ENCODE peak calls at places on chromosomes 16 and 17, in five cellular contexts. E, W, J, Y and A are unnamed samples. For H3K9me3 and H3K4me1, the result is how much of the 10 kb centered on the place peaks cover.

GRCh38 chr17:6456914-6457687 is 12.8 kb downstream of the PIMREG start:
- DNase-seq in J (peak), Y (peak), E (peak), W (peak), A (no peak)

GRCh38 chr17:5191541-5192417 is at the start of gene ZNF594:
- DNase-seq in W (peak), J (peak), E (peak), Y (peak), A (peak)

GRCh38 chr16:83552193-83552592 is 255.6 kb upstream of the HSBP1 start:
- DNase-seq in W (no peak), Y (no peak), E (no peak), J (no peak), A (peak)

GRCh38 chr16:72983728-72984350 is 64.1 kb downstream of the ZFHX3 start:
- DNase-seq in Y (no peak), E (no peak), W (no peak), J (no peak), A (no peak)

GRCh38 chr17:42850964-42851363 is at the start of gene AOC3:
- DNase-seq in J (peak), W (peak), E (no peak), Y (peak), A (peak)

GRCh38 chr17:48439875-48440505 is 10.0 kb upstream of the SKAP1 start:
- DNase-seq in J (no peak), W (no peak), E (no peak), Y (no peak), A (peak)

GRCh38 chr16:89697161-89697615 is 4.3 kb downstream of the SPATA2L start:
- DNase-seq in W (no peak), E (peak), Y (peak), J (peak), A (no peak)

GRCh38 chr16:83701494-83701893 is 106.3 kb upstream of the HSBP1 start:
- DNase-seq in Y (no peak), J (no peak), W (no peak), E (peak), A (peak)

GRCh38 chr17:57913576-57914273 is 41.5 kb downstream of the CUEDC1 start:
- DNase-seq in J (peak), Y (no peak), E (no peak), W (no peak), A (no peak)

GRCh38 chr16:12390644-12391043 is 413.0 kb downstream of the CPPED1 start:
- DNase-seq in J (no peak), Y (no peak), W (no peak), E (no peak), A (no peak)

GRCh38 chr17:45263477-45263860 is 1.6 kb upstream of the SPATA32 start:
- DNase-seq in E (no peak), J (no peak), Y (no peak), W (no peak), A (no peak)

GRCh38 chr16:26396511-26397235 is 670.1 kb upstream of the C16orf82 start:
- DNase-seq in E (no peak), Y (no peak), J (no peak), W (no peak), A (no peak)

GRCh38 chr17:28008526-28008925 is 34.0 kb upstream of the NLK start:
- DNase-seq in E (peak), W (no peak), J (no peak), Y (no peak), A (peak)

GRCh38 chr17:338442-339192 is 14.0 kb downstream of the RPH3AL start:
- DNase-seq in J (peak), E (no peak), W (peak), Y (no peak), A (no peak)

GRCh38 chr17:22514767-22515320 is 822.5 kb downstream of the KCNJ18 start:
- DNase-seq in J (no peak), W (no peak), E (no peak), Y (no peak), A (no peak)

GRCh38 chr17:22514315-22514714 is 822.0 kb downstream of the KCNJ18 start:
- DNase-seq in W (no peak), E (no peak), Y (no peak), J (no peak), A (no peak)

GRCh38 chr17:22516861-22517636 is 824.7 kb downstream of the KCNJ18 start:
- DNase-seq in J (no peak), Y (no peak), E (no peak), W (no peak), A (no peak)

GRCh38 chr17:22517716-22518115 is 825.4 kb downstream of the KCNJ18 start:
- DNase-seq in Y (no peak), J (no peak), E (no peak), W (no peak), A (no peak)

GRCh38 chr17:22515599-22515998 is 823.3 kb downstream of the KCNJ18 start:
- DNase-seq in E (no peak), Y (no peak), W (no peak), J (no peak), A (no peak)
- H3K9me3 ChIP-seq in E (under half), Y (under half), W (under half), J (half or more), A (under half)

GRCh38 chr17:78038748-78039288 is 80.3 kb downstream of the TNRC6C start:
- DNase-seq in W (no peak), J (no peak), E (no peak), Y (no peak), A (no peak)

GRCh38 chr17:78042542-78042941 is 84.0 kb downstream of the TNRC6C start:
- DNase-seq in Y (no peak), J (no peak), E (no peak), W (no peak), A (no peak)

GRCh38 chr17:78039581-78039980 is 81.1 kb downstream of the TNRC6C start:
- DNase-seq in J (no peak), Y (no peak), W (no peak), E (no peak), A (no peak)

GRCh38 chr17:78041401-78042179 is 83.1 kb downstream of the TNRC6C start:
- DNase-seq in J (no peak), Y (no peak), W (no peak), E (no peak), A (no peak)

DNA sequence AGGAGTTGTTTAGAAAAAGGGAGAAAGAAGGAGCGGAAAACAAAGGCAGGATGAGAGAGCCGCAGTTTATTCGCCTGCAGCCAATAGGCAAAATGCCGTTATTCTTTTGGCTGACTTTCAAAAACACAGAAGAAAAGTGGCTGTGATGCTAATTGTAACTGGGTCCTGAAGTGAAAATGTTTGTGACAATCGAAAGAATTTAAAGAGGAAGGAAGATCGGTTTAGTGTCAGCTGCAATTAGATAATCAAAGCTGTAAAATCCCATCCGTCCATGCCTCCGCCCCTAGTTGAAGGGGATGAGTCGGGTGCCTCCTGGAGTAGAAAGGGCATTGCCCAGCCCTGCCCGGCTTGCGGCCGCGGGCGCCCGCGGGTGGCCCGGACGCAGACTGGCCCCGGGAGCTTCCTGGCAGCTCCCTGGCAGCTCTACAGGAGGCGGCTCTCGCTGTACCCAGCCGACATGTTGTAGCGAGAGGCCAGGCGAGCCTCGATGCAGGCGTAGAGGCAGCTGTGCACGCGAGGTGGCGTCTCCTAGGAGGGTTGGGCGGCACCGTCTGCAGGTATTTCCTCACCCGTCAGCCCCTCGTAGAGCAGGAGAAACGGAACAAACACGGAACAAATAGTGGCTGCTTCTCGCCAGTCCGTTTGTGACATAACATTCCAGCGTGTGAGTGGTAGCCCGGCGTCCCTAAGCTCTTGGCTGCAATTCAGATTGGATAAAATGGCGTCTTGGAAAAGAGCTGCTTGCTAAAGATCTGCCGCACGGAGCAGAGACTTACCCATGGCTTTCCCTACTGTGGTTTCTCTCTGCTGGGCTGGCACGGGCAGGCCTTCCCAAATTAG is 82.3 kb downstream of the TNRC6C start:
- DNase-seq in E (peak), J (peak), Y (peak), W (peak), A (peak)
- TF ChIP-seq CTCF in E (no peak), J (no peak), Y (no peak), W (no peak), A (peak)

DNA sequence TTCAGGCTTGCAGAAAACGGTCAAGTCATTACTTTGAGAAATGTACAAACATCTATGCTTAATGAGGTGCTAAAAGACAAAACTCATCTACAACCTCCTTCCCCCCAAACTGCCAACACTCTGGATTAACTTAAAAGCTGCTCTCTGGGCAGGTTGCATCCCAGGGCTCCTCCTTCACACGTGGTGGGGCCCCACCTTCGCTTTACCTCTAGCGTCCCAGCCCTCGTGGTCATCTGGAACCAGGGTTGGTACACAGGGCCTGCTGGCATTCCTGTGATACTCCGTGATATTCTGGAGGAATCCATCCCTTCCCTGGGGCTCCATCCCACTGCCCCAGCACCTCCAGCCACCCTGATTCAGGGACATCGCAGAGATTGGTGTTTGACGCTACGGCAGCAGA is 4.8 kb downstream of the METRNL start:
- DNase-seq in Y (no peak), J (no peak), W (no peak), E (no peak), A (no peak)
- H3K4me1 ChIP-seq in Y (under half), J (half or more), W (half or more), E (under half), A (under half)

DNA sequence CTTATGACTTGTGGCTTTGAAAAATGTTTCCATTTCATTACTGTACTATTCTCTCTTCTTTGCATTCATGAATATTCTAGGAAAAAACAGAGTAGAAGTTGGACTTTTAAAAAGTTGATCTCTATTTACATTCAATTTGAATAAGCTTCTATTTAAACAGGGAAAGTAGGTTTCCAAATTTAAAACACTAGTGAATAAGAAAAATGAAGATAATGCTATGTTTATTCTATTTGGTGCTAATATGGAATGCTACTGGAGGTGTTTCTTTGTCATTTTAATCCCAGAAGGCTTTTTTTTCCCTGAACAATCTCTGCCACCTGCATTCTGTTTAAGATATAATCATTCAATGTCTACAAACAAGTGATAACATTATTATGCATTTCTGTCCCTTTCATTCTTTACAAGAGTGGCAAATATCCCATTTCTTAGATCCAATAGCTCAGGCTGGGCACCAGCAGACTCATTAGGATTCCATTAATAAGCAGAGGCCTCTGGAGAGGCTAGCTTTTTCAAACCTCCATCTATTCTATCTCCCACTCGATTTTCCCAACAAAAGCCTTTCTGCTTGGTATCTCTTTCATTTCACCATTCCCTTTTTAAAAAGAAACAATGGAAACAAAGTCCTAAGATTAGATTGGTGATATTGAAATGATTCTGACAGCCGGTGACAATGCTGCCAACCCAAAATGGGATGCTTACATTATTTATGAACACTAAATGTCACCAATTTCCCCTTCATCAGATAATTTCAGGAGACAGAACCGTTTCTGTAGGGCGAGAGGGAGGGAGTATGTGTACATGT is 1001.7 kb upstream of the CDH8 start:
- DNase-seq in Y (no peak), E (no peak), J (no peak), W (no peak), A (no peak)
- H3K9me3 ChIP-seq in Y (under half), E (under half), J (under half), W (under half), A (under half)

GRCh38 chr17:81968396-81968745 is 7.4 kb upstream of the NOTUM start:
- DNase-seq in W (no peak), Y (no peak), J (no peak), E (no peak), A (no peak)

GRCh38 chr17:81967244-81967532 is 6.2 kb upstream of the NOTUM start:
- DNase-seq in W (no peak), J (no peak), Y (no peak), E (peak), A (no peak)

GRCh38 chr17:81966343-81967243 is 5.6 kb upstream of the NOTUM start:
- DNase-seq in Y (peak), J (peak), E (peak), W (peak), A (peak)

GRCh38 chr17:81968850-81969812 is 8.1 kb upstream of the NOTUM start:
- DNase-seq in E (peak), W (no peak), Y (no peak), J (no peak), A (no peak)

GRCh38 chr17:81967533-81968395 is 6.8 kb upstream of the NOTUM start:
- DNase-seq in Y (peak), E (peak), J (peak), W (peak), A (peak)
- TF ChIP-seq CTCF in Y (no peak), E (no peak), J (no peak), W (no peak), A (no peak)

DNA sequence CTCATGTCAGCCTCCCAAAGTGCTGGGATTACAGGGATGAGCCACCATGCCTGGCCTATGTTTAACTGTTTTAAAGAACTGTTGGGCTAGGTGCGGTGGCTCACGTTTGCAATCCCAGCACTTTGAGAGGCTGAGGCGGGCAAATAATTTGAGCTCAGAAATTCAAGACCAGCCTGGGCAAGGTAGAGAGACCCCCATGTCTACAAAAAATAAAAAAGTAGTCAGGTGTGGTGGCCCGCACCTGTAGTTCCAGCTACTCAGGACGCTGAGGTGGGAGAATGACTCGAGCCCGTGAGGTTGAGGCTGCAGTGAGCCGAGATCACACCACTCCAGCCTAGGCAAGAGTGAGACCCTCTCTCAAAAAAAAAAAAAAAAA is 1.9 kb upstream of the ITGAL start:
- DNase-seq in J (no peak), E (no peak), W (no peak), Y (no peak), A (no peak)
- H3K4me1 ChIP-seq in J (under half), E (under half), W (half or more), Y (under half), A (under half)

DNA sequence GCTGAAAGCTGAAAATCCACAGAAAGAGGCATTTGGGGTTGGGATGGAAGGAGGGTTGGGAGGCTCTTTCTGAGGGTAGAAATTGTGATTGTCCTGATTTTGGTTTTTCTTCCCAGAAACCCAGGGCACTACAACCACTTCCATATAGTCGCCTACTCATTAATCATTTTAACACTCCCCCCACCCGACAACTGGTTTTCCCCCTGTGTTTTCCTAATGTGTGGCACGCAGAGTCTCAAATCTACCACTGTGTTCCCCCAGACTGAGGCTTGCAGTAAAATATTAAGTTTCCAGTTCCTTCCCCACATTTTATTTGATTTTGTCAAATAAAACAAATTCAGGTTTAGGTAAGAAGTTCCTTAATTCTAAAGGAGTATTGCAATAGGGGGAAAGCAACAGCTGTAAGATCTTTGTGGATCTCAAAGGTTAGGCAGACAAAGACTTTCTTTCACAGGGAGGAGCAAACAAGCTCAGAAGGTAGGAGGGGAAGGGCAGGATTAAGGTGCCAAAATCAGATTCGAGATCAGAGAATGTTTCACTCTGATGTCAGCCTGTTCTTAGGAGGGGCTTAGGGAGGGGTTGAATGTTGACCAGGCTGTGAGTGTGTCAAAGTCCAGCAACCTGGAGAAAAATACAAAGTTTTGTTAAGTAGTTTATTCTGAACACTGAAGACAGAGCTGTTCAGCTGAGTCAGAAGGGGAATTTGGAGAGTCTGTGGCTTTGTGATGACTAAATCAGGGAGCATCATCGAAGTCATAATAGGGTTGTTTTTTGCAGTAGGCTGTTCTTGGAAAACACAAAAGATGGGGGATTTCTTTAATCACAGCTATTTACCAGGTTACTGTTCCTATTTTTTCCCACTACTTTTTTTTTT is 3.6 kb downstream of the ZNF267 start:
- DNase-seq in J (no peak), E (no peak), Y (no peak), W (no peak), A (no peak)
- H3K9me3 ChIP-seq in J (under half), E (under half), Y (under half), W (under half), A (under half)

GRCh38 chr16:76108460-76108859 is 168.7 kb upstream of the CNTNAP4 start:
- DNase-seq in E (no peak), Y (no peak), J (no peak), W (no peak), A (no peak)
- TF ChIP-seq CTCF in E (peak), Y (no peak), J (no peak), W (no peak), A (no peak)